ENCODE peak calls at places on chromosomes 1 and 21, in six cellular contexts. S is IMR-90, H is H9, F is mesenchymal stem cell, U is mesendoderm, K is H1. C is an unnamed sample.

GRCh38 chr1:229848762-229849677 is 218.0 kb upstream of the GALNT2 start:
- DNase-seq in S (peak; percentile 26), U (peak; percentile 54), F (peak; percentile 16), K (no peak), H (no peak), C (no peak)

GRCh38 chr1:212928323-212929281 is 21.7 kb upstream of the VASH2 start:
- DNase-seq in S (peak; percentile 36), F (no peak), H (peak; percentile 69), K (peak; percentile 54), U (peak; percentile 36), C (no peak)

GRCh38 chr1:25952851-25953401 is 44.9 kb downstream of the PAFAH2 start:
- DNase-seq in F (peak; percentile 17), U (no peak), S (peak; percentile 58), H (no peak), K (no peak), C (no peak)

GRCh38 chr1:50841791-50842387 is 118.2 kb downstream of the FAF1 start:
- DNase-seq in S (peak; percentile 62), F (peak; percentile 53), K (no peak), H (no peak), U (no peak), C (no peak)

GRCh38 chr1:109275706-109276345 is 7.1 kb downstream of the PSRC1 start:
- DNase-seq in H (no peak), F (peak; percentile 45), U (peak; percentile 66), K (no peak), S (peak; percentile 75), C (no peak)

GRCh38 chr1:6373961-6374720 is 19.4 kb downstream of the ACOT7 start:
- DNase-seq in H (no peak), F (no peak), K (no peak), U (no peak), S (no peak), C (no peak)

GRCh38 chr1:69485616-69486015 is 82.1 kb upstream of the LRRC7 start:
- DNase-seq in S (no peak), H (no peak), U (no peak), F (no peak), K (no peak), C (no peak)

GRCh38 chr1:47709302-47710074 is 271.6 kb downstream of the FOXD2 start:
- DNase-seq in K (peak; percentile 78), H (peak; percentile 67), U (peak; percentile 73), S (no peak), F (peak; percentile 22), C (peak; percentile 78)

GRCh38 chr1:24564695-24565094 is 8.8 kb downstream of the NCMAP start:
- DNase-seq in F (no peak), K (no peak), U (no peak), H (no peak), S (no peak), C (no peak)

GRCh38 chr1:77218477-77219165 is 609 bp downstream of the PIGK start:
- DNase-seq in K (no peak), U (no peak), S (peak; percentile 27), F (no peak), H (no peak), C (no peak)

GRCh38 chr21:44085491-44086321 is 21.5 kb upstream of the PWP2 start:
- DNase-seq in K (peak; percentile 26), U (no peak), F (no peak), H (no peak), S (no peak), C (no peak)

GRCh38 chr1:9510130-9510529 is 29.1 kb upstream of the SLC25A33 start:
- DNase-seq in H (no peak), F (no peak), U (no peak), S (no peak), K (no peak), C (no peak)

GRCh38 chr1:180173952-180174351 is 19.3 kb downstream of the QSOX1 start:
- DNase-seq in H (no peak), K (no peak), F (no peak), S (peak; percentile 47), U (no peak), C (no peak)

GRCh38 chr1:50493710-50494109 is 70.5 kb upstream of the DMRTA2 start:
- DNase-seq in S (no peak), F (no peak), H (no peak), U (no peak), K (no peak), C (no peak)

GRCh38 chr1:112060266-112060665 is 70.8 kb upstream of the KCND3 start:
- DNase-seq in F (no peak), U (no peak), K (no peak), H (no peak), S (no peak), C (no peak)

GRCh38 chr1:7888248-7889010 is 35.6 kb upstream of the UTS2 start:
- DNase-seq in H (no peak), K (no peak), U (no peak), S (peak; percentile 56), F (peak; percentile 11), C (no peak)

GRCh38 chr1:15923241-15923640 is 52.7 kb downstream of the ZBTB17 start:
- DNase-seq in U (no peak), K (no peak), H (no peak), S (peak; percentile 52), F (peak; percentile 23), C (no peak)

GRCh38 chr1:77539510-77540142 is 142.8 kb downstream of the ZZZ3 start:
- DNase-seq in F (peak; percentile 74), K (no peak), S (peak; percentile 81), U (peak; percentile 23), H (no peak), C (no peak)

GRCh38 chr1:151828931-151829330 is 2.7 kb downstream of the RORC start:
- DNase-seq in F (peak; percentile 20), U (peak; percentile 91), K (no peak), S (peak; percentile 11), H (peak; percentile 83), C (peak; percentile 65)

GRCh38 chr1:227654431-227654830 is 80.7 kb downstream of the JMJD4 start:
- DNase-seq in S (no peak), F (peak; percentile 7), H (no peak), U (peak; percentile 7), K (no peak), C (no peak)

GRCh38 chr1:198168180-198168579 is 11.4 kb downstream of the NEK7 start:
- DNase-seq in S (peak; percentile 75), F (peak; percentile 76), K (no peak), H (no peak), U (no peak), C (no peak)

GRCh38 chr21:32392880-32393676 is at the start of gene URB1:
- DNase-seq in H (peak; percentile 93), K (peak; percentile 97), F (peak; percentile 66), U (peak; percentile 84), S (peak; percentile 65), C (peak; percentile 43)

GRCh38 chr1:33286451-33287185 is 30.3 kb downstream of the ZNF362 start:
- DNase-seq in H (no peak), K (no peak), S (no peak), F (no peak), U (no peak), C (no peak)

GRCh38 chr1:55337801-55338447 is 122.8 kb upstream of the USP24 start:
- DNase-seq in U (peak; percentile 81), S (peak; percentile 79), K (no peak), F (peak; percentile 72), H (peak; percentile 61), C (peak; percentile 18)

GRCh38 chr1:25743164-25744139 is 56.5 kb upstream of the SELENON start:
- DNase-seq in K (peak; percentile 52), F (peak; percentile 34), H (no peak), U (no peak), S (peak; percentile 35), C (no peak)

GRCh38 chr1:214516434-214517326 is 34.7 kb downstream of the PTPN14 start:
- DNase-seq in K (no peak), U (no peak), F (no peak), S (no peak), H (no peak), C (no peak)

GRCh38 chr1:25556791-25557476 is 13.5 kb downstream of the LDLRAP1 start:
- DNase-seq in U (no peak), H (no peak), K (no peak), S (peak; percentile 41), F (no peak), C (no peak)

GRCh38 chr1:114671011-114671938 is 1.4 kb upstream of the DENND2C start:
- DNase-seq in U (no peak), H (no peak), S (peak; percentile 32), F (peak; percentile 12), K (no peak), C (no peak)

GRCh38 chr1:1292851-1293250 is 12.6 kb downstream of the SCNN1D start:
- DNase-seq in S (no peak), F (no peak), H (no peak), U (no peak), K (no peak), C (no peak)
- H2BK15ac ChIP-seq in S (no peak overlapping the region), F (no peak overlapping the region), H (no peak overlapping the region), U (no peak overlapping the region), K (no peak overlapping the region), C (no peak overlapping the region)

DNA sequence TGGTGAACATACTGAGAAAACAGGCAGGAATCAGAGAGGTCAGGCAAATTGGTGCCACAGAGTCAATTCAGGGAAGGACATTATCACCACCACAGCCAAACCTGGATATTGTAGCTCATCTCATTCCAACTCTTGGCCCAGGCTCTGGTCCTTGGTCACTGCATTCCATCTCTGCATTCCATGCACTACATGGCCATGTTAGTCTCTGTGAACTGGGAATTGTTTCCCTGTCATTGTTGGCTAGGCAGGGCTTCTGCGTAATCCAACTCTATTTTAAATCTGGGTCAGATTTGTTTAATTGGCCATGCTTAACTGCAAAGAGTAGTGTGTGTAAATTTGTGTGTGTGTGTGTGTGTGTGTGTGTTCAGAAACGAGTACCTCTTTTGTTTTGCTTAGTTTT is 837.6 kb upstream of the ADAMTS5 start:
- DNase-seq in H (no peak), U (peak; percentile 41), F (no peak), S (no peak), K (no peak), C (peak; percentile 4)
- H2BK15ac ChIP-seq in H (no peak overlapping the region), U (no peak overlapping the region), F (no peak overlapping the region), S (peak overlapping the region; percentile 37), K (no peak overlapping the region), C (no peak overlapping the region)

DNA sequence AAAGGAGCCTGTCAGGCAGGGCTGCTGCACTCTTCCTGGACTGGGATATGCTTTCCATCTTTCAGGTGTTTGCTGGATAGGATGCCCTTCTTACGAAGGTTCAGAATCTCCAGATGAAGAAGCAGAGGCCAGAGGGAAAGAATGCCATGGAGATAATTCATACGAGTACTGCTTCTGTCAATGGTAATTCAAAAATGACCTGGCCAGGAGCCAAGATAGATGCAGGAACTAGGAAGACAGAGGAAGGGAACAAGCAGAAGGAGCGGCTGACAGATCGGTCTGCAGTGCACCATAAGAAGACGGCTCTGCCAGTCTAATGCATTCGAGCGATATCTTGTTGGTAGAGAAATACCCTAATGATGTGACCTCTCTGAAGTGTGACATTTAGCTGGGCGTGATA is 16.6 kb upstream of the ATP2B4 start:
- DNase-seq in K (no peak), S (no peak), H (no peak), F (no peak), U (no peak), C (no peak)
- H2BK15ac ChIP-seq in K (no peak overlapping the region), S (peak overlapping the region; percentile 94), H (no peak overlapping the region), F (peak overlapping the region; percentile 33), U (no peak overlapping the region), C (peak overlapping the region; percentile 32)

DNA sequence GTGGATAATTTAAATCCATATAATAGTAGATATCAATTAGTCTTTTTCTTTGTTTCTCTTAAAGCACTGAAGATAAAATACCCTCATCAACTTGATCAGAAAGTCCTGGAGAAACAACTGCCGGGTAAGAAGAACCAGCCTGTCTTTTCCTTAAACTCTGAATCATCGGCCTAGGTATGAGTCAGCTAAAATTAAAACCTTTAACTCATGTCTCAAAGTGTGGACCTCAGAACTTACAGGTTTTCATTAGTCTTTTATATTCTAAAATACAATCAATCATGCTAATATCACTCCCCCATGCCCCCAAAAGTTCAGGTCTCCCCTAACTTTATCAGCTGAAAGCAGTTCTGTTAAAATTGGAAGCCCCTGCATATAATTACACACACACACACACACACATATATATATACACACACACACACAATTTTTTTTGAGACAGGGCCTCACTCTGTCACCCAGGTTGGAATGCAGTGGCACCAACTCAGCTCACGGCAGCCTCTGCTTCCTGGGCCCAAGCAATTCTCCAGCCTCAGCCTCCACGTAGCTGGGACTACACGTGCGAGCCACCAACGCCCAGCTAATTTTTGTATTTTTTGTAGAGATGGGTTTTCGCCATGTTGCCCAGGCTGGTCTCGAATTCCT is 61.3 kb downstream of the B3GALNT2 start:
- DNase-seq in U (no peak), F (peak; percentile 76), K (peak; percentile 16), S (peak; percentile 83), H (no peak), C (no peak)
- H2BK15ac ChIP-seq in U (no peak overlapping the region), F (no peak overlapping the region), K (no peak overlapping the region), S (no peak overlapping the region), H (no peak overlapping the region), C (no peak overlapping the region)

C was measured in neuronal stem cell.